ENCODE peak calls at places on chromosomes 5 and 9, in seven cellular contexts. N is CD4-positive, alpha-beta memory T cell; A is ACHN; K is nucleus accumbens; V is SK-N-SH; J is activated CD4-positive, alpha-beta T cell treated with anti-CD3 and anti-CD28 coated beads, Interleukin-2, amount 50 U/mL, for 1 hour; E is CD8-positive, alpha-beta memory T cell. S is an unnamed sample.
A peak's percentile ranks its signal among the peaks of the same experiment; 100 is the strongest.

GRCh38 chr9:107405511-107405910 is 84.1 kb downstream of the KLF4 start:
- DNase-seq in N (no peak), E (no peak), A (no peak), V (no peak), K (no peak), J (no peak), S (no peak)

GRCh38 chr9:86424246-86424891 is 70.2 kb upstream of the TUT7 start:
- DNase-seq in V (no peak), A (no peak), E (no peak), J (no peak), K (no peak), N (no peak), S (peak; percentile 64)

GRCh38 chr9:127189628-127190027 is 67.2 kb upstream of the ANGPTL2 start:
- DNase-seq in E (no peak), V (no peak), J (no peak), K (no peak), A (no peak), N (no peak), S (no peak)

GRCh38 chr5:94218374-94218773 is 400.0 kb downstream of the KIAA0825 start:
- DNase-seq in J (no peak), E (no peak), K (no peak), A (peak; percentile 79), V (no peak), N (no peak), S (peak; percentile 68)

GRCh38 chr5:107436276-107436675 is 234.5 kb downstream of the EFNA5 start:
- DNase-seq in J (no peak), V (no peak), N (no peak), E (no peak), A (no peak), K (no peak), S (no peak)

GRCh38 chr5:57327934-57328333 is 154.1 kb downstream of the GPBP1 start:
- DNase-seq in K (no peak), A (no peak), V (no peak), J (no peak), N (no peak), E (no peak), S (no peak)

GRCh38 chr9:87883274-87883673 is 597 bp downstream of the SPATA31E1 start:
- DNase-seq in E (no peak), J (no peak), V (no peak), N (no peak), K (no peak), A (no peak), S (no peak)

GRCh38 chr9:128051932-128052734 is 15.0 kb downstream of the NAIF1 start:
- DNase-seq in K (no peak), J (no peak), A (no peak), E (no peak), N (no peak), V (no peak), S (no peak)

GRCh38 chr9:131402738-131403492 is 9.0 kb downstream of the PRRC2B start:
- DNase-seq in K (peak; percentile 63), V (no peak), J (no peak), A (peak; percentile 82), N (no peak), E (no peak), S (peak; percentile 78)

GRCh38 chr5:172173771-172174170 is 14.3 kb downstream of the STK10 start:
- DNase-seq in K (no peak), V (no peak), E (peak; percentile 79), A (no peak), J (peak; percentile 59), N (peak; percentile 53), S (peak; percentile 42)

GRCh38 chr9:130845901-130846381 is 10.9 kb downstream of the ABL1 start:
- DNase-seq in A (peak; percentile 43), K (no peak), E (no peak), J (no peak), N (no peak), V (peak; percentile 32), S (peak; percentile 76)

GRCh38 chr9:438961-439768 is 224.5 kb downstream of the DOCK8 start:
- DNase-seq in V (no peak), K (no peak), E (no peak), A (no peak), J (no peak), N (no peak), S (no peak)

GRCh38 chr5:72608297-72608696 is 101.1 kb upstream of the ZNF366 start:
- DNase-seq in V (peak; percentile 61), A (no peak), N (no peak), K (peak; percentile 58), J (no peak), E (no peak), S (peak; percentile 86)

GRCh38 chr9:27407966-27408365 is 111.0 kb upstream of the EQTN start:
- DNase-seq in N (no peak), E (no peak), V (no peak), A (peak; percentile 19), K (no peak), J (no peak), S (no peak)

S was measured in myocyte.